ENCODE peak calls at places on chromosomes 12 and 14, in ten cellular contexts. N is cardiac muscle cell, O is ascending aorta, S is mucosa of descending colon, K is neural progenitor cell, C is epithelial cell of esophagus, H is suprapubic skin, Q is HepG2, J is SJSA1, L is NT2/D1. G is an unnamed sample.

GRCh38 chr14:99189201-99189801 is 82.7 kb downstream of the BCL11B start:
- DNase-seq in C (no peak), L (no peak), N (no peak), H (no peak), J (no peak), Q (no peak), O (no peak), K (no peak), S (no peak), G (no peak)

GRCh38 chr12:4849946-4850345 is 59.8 kb upstream of the KCNA1 start:
- DNase-seq in C (no peak), Q (no peak), J (no peak), S (no peak), L (no peak), K (no peak), O (no peak), H (no peak), N (no peak), G (no peak)

GRCh38 chr14:52951730-52952481 is 1.1 kb upstream of the FERMT2 start:
- DNase-seq in C (peak), J (peak), O (peak), K (peak), Q (peak), N (peak), H (no peak), L (no peak), S (no peak), G (peak)

GRCh38 chr12:60644076-60644475 is 1048.2 kb downstream of the SLC16A7 start:
- DNase-seq in N (no peak), Q (no peak), O (no peak), C (no peak), L (no peak), J (no peak), S (no peak), K (peak), H (no peak), G (no peak)

GRCh38 chr14:77208266-77208978 is 26.8 kb downstream of the TMEM63C start:
- DNase-seq in Q (peak), J (peak), O (no peak), N (peak), L (peak), C (peak), S (peak), K (peak), H (no peak), G (peak)

GRCh38 chr12:25151476-25151875 is 43.5 kb downstream of the DNAI7 start:
- DNase-seq in J (peak), K (peak), N (peak), O (peak), H (no peak), C (peak), L (peak), Q (no peak), S (no peak), G (peak)

GRCh38 chr14:50222061-50222613 is 9.2 kb downstream of the SOS2 start:
- DNase-seq in J (no peak), O (no peak), N (no peak), C (no peak), K (no peak), S (no peak), L (no peak), H (no peak), Q (no peak), G (no peak)

GRCh38 chr12:28440209-28440608 is 250.0 kb downstream of the CCDC91 start:
- DNase-seq in L (no peak), J (no peak), N (no peak), C (peak), O (no peak), K (no peak), Q (no peak), H (no peak), S (no peak), G (no peak)

GRCh38 chr12:28563926-28564325 is 373.7 kb downstream of the CCDC91 start:
- DNase-seq in N (peak), J (no peak), S (no peak), C (peak), Q (no peak), L (no peak), O (no peak), K (no peak), H (no peak), G (no peak)

GRCh38 chr14:60652674-60653387 is 3.6 kb upstream of the SIX1 start:
- DNase-seq in C (no peak), O (no peak), H (no peak), N (no peak), S (no peak), L (no peak), J (no peak), Q (no peak), K (peak), G (no peak)

DNA sequence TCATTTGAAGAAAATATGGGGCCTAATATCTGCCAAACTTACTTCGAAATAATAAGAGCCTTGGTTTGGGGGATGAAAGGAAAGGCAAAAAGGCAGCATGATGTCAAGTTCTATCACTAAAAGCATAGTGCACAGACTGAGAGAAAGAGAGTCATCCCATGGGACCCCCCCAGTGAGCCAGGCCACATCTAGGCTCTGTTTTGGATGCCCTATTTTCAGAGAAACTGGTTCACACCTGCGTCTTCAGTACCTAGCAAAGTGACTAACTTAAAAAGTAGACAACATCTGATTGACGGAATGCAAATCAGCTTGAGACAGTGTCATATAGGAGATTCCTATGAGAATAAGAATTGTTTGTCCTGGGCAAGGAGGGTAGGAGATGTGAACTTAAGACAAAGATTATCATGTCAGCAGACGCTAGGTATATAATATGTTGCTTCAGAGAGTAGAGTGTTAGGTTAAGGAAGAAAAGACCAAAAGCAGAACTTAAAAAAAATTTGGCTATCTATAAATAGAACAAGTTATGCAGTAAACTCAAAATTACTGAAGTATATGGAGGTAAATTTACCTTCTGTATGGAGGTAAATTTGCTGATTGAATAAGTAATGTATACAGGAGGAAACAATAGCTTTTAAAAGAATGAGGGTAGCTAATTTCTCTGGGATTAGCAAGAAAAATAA is 148.2 kb downstream of the SLC41A2 start:
- DNase-seq in Q (no peak), L (no peak), H (no peak), J (no peak), K (no peak), O (no peak), N (no peak), C (no peak), S (no peak), G (no peak)
- H3K4me3 ChIP-seq in Q (no peak), L (no peak), H (no peak), J (no peak), K (no peak), O (no peak), N (no peak), C (no peak), S (no peak), G (no peak)

GRCh38 chr14:56129092-56129491 is 10.9 kb downstream of the PELI2 start:
- DNase-seq in K (peak), S (no peak), L (no peak), H (no peak), C (no peak), N (no peak), Q (no peak), O (no peak), J (no peak), G (no peak)

GRCh38 chr14:56131865-56132830 is 13.9 kb downstream of the PELI2 start:
- DNase-seq in S (no peak), H (no peak), J (no peak), N (no peak), C (no peak), O (no peak), L (no peak), Q (no peak), K (peak), G (no peak)

GRCh38 chr14:56129941-56130340 is 11.7 kb downstream of the PELI2 start:
- DNase-seq in C (no peak), O (no peak), S (no peak), J (no peak), N (peak), H (no peak), Q (no peak), K (peak), L (no peak), G (no peak)

GRCh38 chr14:56133547-56133946 is 15.3 kb downstream of the PELI2 start:
- DNase-seq in H (no peak), O (no peak), N (no peak), C (peak), K (peak), J (no peak), L (no peak), Q (no peak), S (no peak), G (no peak)

GRCh38 chr14:56131004-56131864 is 13.0 kb downstream of the PELI2 start:
- DNase-seq in O (no peak), N (no peak), S (no peak), C (no peak), L (no peak), Q (no peak), H (no peak), K (no peak), J (no peak), G (no peak)
- H3K4me3 ChIP-seq in O (no peak), N (no peak), S (no peak), C (no peak), L (no peak), Q (no peak), H (no peak), K (no peak), J (no peak), G (no peak)

DNA sequence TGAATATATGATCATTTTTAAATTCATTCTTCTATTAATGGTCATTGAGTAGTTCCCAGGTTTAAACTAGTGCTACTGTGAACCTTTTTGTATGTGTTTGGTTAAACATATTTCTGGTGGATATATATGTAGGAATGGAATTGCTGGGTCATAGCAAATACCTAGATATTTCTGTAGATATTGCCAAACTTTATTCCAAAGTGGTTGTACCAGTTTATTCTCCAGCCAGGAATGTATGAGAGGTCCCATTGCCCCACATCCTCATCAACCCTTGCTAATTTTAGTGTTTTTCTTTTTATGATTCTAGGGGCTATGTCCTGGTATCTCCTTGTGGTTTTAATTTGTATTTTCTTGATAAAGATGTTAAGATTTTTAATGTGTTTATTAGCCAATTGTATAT is 3.1 kb downstream of the VEZT start:
- DNase-seq in S (no peak), C (no peak), K (no peak), J (no peak), L (no peak), N (no peak), H (no peak), Q (no peak), O (no peak), G (peak)
- H3K4me3 ChIP-seq in S (no peak), C (no peak), K (no peak), J (no peak), L (no peak), N (no peak), H (no peak), Q (no peak), O (no peak), G (peak)

DNA sequence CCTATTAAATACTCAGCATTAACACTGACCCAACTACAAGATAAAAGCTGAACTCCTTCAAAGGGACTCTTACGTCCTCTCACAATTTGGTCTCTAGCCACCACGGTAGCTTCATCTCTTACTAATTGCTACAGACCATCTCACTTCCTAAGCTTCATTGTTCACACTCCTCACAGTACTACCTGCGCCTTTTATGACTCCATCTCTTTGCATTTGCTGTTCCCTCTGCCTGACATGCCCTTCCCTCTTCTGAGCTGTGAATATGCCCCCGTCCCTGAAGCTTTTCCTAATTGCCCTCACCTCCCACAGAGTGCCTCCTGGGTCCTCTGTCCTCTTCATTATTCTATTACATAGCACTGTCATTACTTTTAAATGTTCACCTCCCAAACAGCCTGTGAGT is 2.5 kb downstream of the EEA1 start:
- DNase-seq in N (no peak), C (no peak), O (no peak), H (no peak), Q (no peak), S (no peak), J (no peak), K (peak), L (no peak), G (no peak)
- H3K4me3 ChIP-seq in N (no peak), C (no peak), O (peak), H (no peak), Q (no peak), S (no peak), J (no peak), K (no peak), L (no peak), G (peak)

DNA sequence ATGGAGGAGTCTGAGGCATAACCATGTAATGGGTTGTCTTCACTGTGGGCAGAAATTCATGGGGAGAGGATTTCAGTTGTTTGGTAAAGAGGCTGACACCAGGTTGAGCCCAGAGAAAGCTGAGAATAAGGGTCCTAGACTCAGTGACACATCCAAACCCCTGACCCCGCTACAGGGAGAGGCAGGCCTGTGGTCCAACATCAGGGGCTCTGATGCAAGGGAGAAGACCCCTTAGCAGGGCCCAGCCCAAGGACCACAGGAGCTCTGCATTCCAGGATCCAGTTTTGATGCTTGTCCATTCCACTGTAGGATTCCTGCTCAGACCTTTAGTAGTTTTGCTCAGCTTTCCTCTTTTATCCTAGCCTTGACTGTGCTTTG is 15.5 kb downstream of the GPR68 start:
- DNase-seq in J (no peak), K (no peak), C (no peak), H (no peak), O (no peak), Q (no peak), S (no peak), L (no peak), N (no peak), G (no peak)
- H3K4me3 ChIP-seq in J (no peak), K (no peak), C (no peak), H (no peak), O (no peak), Q (no peak), S (no peak), L (no peak), N (no peak), G (no peak)

GRCh38 chr12:56127485-56127887 is 581 bp upstream of the ESYT1 start:
- DNase-seq in N (no peak), S (no peak), L (no peak), O (no peak), K (no peak), H (no peak), C (no peak), J (no peak), Q (no peak), G (no peak)

GRCh38 chr12:56128669-56129209 is 672 bp downstream of the ESYT1 start:
- DNase-seq in H (no peak), C (peak), L (no peak), N (no peak), K (no peak), J (no peak), S (peak), O (no peak), Q (no peak), G (no peak)

GRCh38 chr12:56129210-56129691 is 1.2 kb downstream of the ESYT1 start:
- DNase-seq in H (peak), C (peak), N (peak), J (peak), K (peak), Q (no peak), S (peak), L (no peak), O (peak), G (peak)

GRCh38 chr12:56127888-56128668 is at the start of gene ESYT1:
- DNase-seq in H (peak), O (peak), S (peak), C (peak), L (peak), J (peak), N (peak), Q (peak), K (peak), G (peak)

DNA sequence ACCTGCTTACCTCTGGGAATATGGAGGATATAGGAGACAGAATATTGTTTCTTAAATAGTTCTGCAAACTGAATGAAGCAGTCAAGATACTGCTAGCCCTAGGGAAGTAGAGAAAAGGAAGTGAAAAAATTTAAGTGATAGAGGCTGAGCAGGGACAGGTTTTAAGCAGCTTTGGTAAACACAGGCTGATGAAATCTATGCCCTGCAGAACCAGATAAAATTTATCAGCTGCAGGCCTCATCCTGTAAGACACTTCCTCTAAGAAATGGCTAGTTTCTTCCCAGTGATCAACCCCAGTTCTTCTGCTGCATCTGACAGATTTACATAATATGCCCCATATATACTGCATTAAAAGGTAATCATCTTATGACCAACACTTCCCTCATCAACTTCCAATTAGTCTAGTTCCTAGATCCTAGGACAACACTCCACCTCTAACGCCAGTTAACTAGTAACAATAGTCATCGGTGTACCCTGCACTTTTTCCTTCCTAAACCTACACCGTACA is 1.3 kb upstream of the ESYT1 start:
- DNase-seq in O (no peak), C (no peak), L (no peak), J (no peak), N (no peak), S (no peak), H (no peak), K (no peak), Q (no peak), G (no peak)
- H3K4me3 ChIP-seq in O (peak), C (no peak), L (no peak), J (no peak), N (no peak), S (no peak), H (peak), K (peak), Q (peak), G (peak)

GRCh38 chr14:89707086-89707485 is 247.4 kb downstream of the EFCAB11 start:
- DNase-seq in J (no peak), Q (no peak), K (no peak), O (no peak), N (no peak), L (no peak), C (no peak), H (no peak), S (no peak), G (no peak)

GRCh38 chr14:89697281-89698060 is 257.1 kb downstream of the EFCAB11 start:
- DNase-seq in Q (no peak), J (no peak), H (no peak), S (no peak), N (no peak), L (no peak), O (no peak), C (no peak), K (no peak), G (no peak)

GRCh38 chr14:89699076-89699475 is 255.5 kb downstream of the EFCAB11 start:
- DNase-seq in C (no peak), N (no peak), K (no peak), L (no peak), O (no peak), H (no peak), J (no peak), Q (no peak), S (no peak), G (no peak)

GRCh38 chr14:89701079-89702043 is 253.2 kb downstream of the EFCAB11 start:
- DNase-seq in Q (peak), L (peak), C (peak), S (peak), O (peak), H (peak), K (peak), J (peak), N (peak), G (peak)

DNA sequence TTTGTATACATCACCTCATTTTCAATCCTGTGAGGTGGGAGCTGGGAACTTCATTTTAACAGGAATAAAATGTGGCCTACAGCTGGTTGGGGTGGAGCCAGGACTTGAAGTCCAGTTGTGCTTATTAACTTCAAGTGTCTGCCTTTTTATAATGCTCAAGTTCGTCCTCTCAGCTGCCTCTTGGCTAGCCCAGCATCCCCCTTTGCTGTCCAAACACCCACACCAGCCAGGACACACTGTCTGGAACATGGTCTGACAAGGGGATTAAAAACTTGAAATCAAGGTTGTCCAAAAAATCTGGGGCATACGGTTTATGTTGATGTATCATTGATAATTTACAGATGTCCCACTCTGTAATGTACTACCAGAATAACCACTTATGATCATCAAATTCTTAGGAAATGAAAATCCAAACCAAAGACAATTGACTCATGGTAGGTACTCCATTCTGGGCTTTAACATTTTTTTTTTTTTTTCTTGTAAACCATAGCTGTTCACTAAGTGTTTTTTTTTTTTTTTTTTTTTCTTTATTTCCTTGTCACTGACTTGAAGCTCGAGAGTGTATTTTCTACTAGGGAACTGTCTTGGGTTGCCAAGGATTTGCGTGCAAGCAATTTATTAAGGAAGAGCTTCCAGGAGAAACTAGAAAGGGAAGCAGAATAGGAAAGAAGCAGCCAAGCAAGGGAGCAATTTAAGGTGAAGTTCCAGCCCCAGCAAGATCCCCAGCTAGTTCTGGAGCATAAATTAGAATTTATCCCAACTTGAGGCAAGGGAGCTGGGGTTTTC is 252.2 kb downstream of the EFCAB11 start:
- DNase-seq in J (no peak), Q (no peak), L (no peak), K (no peak), C (peak), S (peak), O (no peak), N (peak), H (no peak), G (no peak)
- H3K4me3 ChIP-seq in J (no peak), Q (no peak), L (no peak), K (no peak), C (peak), S (no peak), O (peak), N (no peak), H (peak), G (peak)

GRCh38 chr12:111034911-111035577 is 114.7 kb upstream of the MYL2 start:
- DNase-seq in H (no peak), L (no peak), Q (no peak), C (peak), K (peak), S (no peak), J (no peak), N (no peak), O (no peak), G (no peak)
- H3K4me3 ChIP-seq in H (peak), L (peak), Q (no peak), C (peak), K (peak), S (no peak), J (no peak), N (peak), O (no peak), G (peak)

G was measured in PC-3.